ENCODE peak calls at places on chromosomes 13 and 19, in five cellular contexts. One of them, this sample, is unnamed.

GRCh38 chr19:35890113-35890650 is 10.2 kb downstream of the NFKBID start:
- DNase-seq in ovary: no peak
- DNase-seq in neural progenitor cell: no peak
- DNase-seq in GM23338: no peak
- DNase-seq in adrenal gland: no peak
- DNase-seq in this sample: no peak

GRCh38 chr19:1082928-1083816 is 12.0 kb downstream of the POLR2E start:
- DNase-seq in GM23338: no peak
- DNase-seq in ovary: no peak
- DNase-seq in adrenal gland: peak
- DNase-seq in neural progenitor cell: no peak
- DNase-seq in this sample: no peak

GRCh38 chr13:109281823-109282239 is 504.6 kb downstream of the IRS2 start:
- DNase-seq in ovary: no peak
- DNase-seq in GM23338: no peak
- DNase-seq in adrenal gland: peak
- DNase-seq in neural progenitor cell: no peak
- DNase-seq in this sample: no peak

GRCh38 chr19:46772170-46773017 is 16.0 kb downstream of the SLC1A5 start:
- DNase-seq in ovary: no peak
- DNase-seq in adrenal gland: no peak
- DNase-seq in GM23338: no peak
- DNase-seq in neural progenitor cell: no peak
- DNase-seq in this sample: no peak

GRCh38 chr19:18980432-18981020 is 39.5 kb upstream of the HOMER3 start:
- DNase-seq in GM23338: no peak
- DNase-seq in neural progenitor cell: no peak
- DNase-seq in adrenal gland: no peak
- DNase-seq in ovary: no peak
- DNase-seq in this sample: no peak

GRCh38 chr19:45211751-45212381 is 33.3 kb downstream of the BLOC1S3 start:
- DNase-seq in GM23338: no peak
- DNase-seq in ovary: peak
- DNase-seq in adrenal gland: peak
- DNase-seq in neural progenitor cell: no peak
- DNase-seq in this sample: no peak

GRCh38 chr19:16400911-16401675 is 70.7 kb downstream of the EPS15L1 start:
- DNase-seq in adrenal gland: no peak
- DNase-seq in GM23338: no peak
- DNase-seq in ovary: no peak
- DNase-seq in neural progenitor cell: no peak
- DNase-seq in this sample: no peak

GRCh38 chr19:13640611-13641010 is 123.7 kb upstream of the MRI1 start:
- DNase-seq in neural progenitor cell: no peak
- DNase-seq in GM23338: no peak
- DNase-seq in ovary: no peak
- DNase-seq in adrenal gland: no peak
- DNase-seq in this sample: no peak

This sample was measured in HS-27A.